ENCODE peak calls at places on chromosomes 7 and 10, in four cellular contexts. N, Y, E and V are unnamed samples.

GRCh38 chr10:113356794-113357687 is 195.8 kb upstream of the HABP2 start:
- DNase-seq in Y (no peak), N (no peak), E (no peak), V (no peak)

GRCh38 chr7:138889566-138889965 is 91.6 kb upstream of the ATP6V0A4 start:
- DNase-seq in N (no peak), E (no peak), Y (peak), V (no peak)

GRCh38 chr7:356691-357462 is 66.9 kb downstream of the FOXL3 start:
- DNase-seq in Y (no peak), N (no peak), E (no peak), V (no peak)

GRCh38 chr7:151046603-151047573 is 1.4 kb upstream of the ASIC3 start:
- DNase-seq in Y (no peak), E (no peak), N (peak), V (no peak)

GRCh38 chr7:54833021-54833467 is 74.0 kb upstream of the SEC61G start:
- DNase-seq in E (no peak), Y (no peak), N (no peak), V (no peak)

GRCh38 chr10:34526186-34526585 is 288.9 kb downstream of the PARD3 start:
- DNase-seq in N (no peak), Y (no peak), E (no peak), V (no peak)

GRCh38 chr10:8116926-8117493 is 62.5 kb downstream of the GATA3 start:
- DNase-seq in N (no peak), E (no peak), Y (no peak), V (no peak)

GRCh38 chr7:97001656-97002554 is 3.4 kb upstream of the DLX6 start:
- DNase-seq in Y (no peak), E (no peak), N (no peak), V (no peak)

GRCh38 chr7:45670717-45671116 is 96.5 kb downstream of the ADCY1 start:
- DNase-seq in E (no peak), Y (no peak), N (no peak), V (no peak)

GRCh38 chr7:73572767-73573186 is 5.6 kb downstream of the TBL2 start:
- DNase-seq in E (no peak), Y (no peak), N (peak), V (no peak)

GRCh38 chr10:95650232-95650631 is 6.3 kb downstream of the ALDH18A1 start:
- DNase-seq in Y (no peak), N (no peak), E (no peak), V (no peak)

GRCh38 chr7:12728192-12728538 is 40.7 kb downstream of the ARL4A start:
- DNase-seq in E (no peak), Y (no peak), N (no peak), V (no peak)

GRCh38 chr7:157195868-157196267 is 57.1 kb downstream of the UBE3C start:
- DNase-seq in E (no peak), Y (no peak), N (no peak), V (no peak)

GRCh38 chr10:73556855-73557254 is 34.3 kb downstream of the USP54 start:
- DNase-seq in N (no peak), Y (no peak), E (no peak), V (no peak)

GRCh38 chr10:22253578-22253882 is 35.7 kb upstream of the EBLN1 start:
- DNase-seq in E (no peak), N (no peak), Y (no peak), V (no peak)

DNA sequence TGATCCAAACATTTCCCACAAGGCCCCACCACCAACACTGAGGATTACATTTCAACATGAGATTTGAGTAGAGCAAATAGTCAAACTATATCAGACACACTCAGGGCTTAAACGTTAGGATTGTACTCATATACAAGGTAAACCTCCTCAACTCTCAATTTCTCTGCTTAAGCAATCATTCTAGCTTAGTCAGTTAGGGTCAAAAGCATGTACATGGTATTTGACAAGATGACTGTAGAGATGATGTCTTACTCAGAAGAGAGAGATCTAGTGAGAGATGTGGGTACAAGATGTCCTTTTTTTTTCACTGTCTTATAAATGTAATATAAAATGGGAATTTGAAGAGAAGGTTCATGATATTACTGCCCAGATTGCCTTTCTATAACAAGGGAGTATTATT is 270.1 kb downstream of the PRKG1 start:
- DNase-seq in E (no peak), N (no peak), Y (no peak), V (no peak)
- TF ChIP-seq BHLHE40 in E (no peak), N (no peak), Y (no peak), V (no peak)

DNA sequence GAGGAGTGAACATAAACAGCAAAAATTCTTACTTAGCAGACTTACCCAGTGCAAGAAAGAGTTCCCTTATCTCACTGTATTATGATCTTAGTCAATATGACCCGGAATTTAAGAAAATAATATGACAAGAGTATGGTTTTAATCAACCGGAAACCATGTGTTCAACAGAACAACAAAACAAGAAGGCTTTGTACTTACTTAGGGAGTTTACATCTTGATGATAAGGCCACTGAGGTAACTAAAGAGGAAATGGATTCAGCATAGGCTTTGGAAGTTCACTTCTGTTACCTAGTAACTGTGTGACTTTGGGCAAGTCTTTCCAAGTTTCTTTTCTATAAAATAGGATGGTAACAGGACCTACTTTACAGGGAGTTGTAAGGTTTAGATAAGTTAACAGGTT is 7.4 kb upstream of the FAS start:
- DNase-seq in N (no peak), Y (no peak), E (no peak), V (no peak)
- TF ChIP-seq TARDBP in N (no peak), Y (no peak), E (no peak), V (no peak)

DNA sequence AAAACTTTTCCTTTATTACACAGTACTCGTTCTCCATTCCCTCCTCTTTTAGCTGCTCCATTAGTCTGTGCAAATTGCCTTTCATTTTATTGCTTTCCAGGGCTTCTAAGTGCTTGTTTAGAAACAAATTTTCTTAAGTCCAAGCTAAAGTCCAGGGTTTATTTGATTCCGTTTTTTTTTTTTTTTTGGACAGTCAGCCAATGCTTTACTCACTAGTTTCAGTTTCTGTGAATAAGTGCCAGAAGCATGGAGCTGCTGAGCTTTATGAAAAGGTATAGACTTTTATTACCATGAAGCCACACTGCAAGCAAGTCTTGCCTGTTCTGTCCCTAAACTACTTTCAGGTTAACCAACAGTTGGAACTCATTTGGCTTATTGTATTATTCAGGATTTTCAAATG is 455.0 kb downstream of the GFRA1 start:
- DNase-seq in Y (no peak), N (no peak), E (no peak), V (no peak)
- TF ChIP-seq BHLHE40 in Y (no peak), N (no peak), E (no peak), V (no peak)

GRCh38 chr10:71684356-71685173 is 35.0 kb downstream of the C10orf105 start:
- DNase-seq in E (no peak), Y (no peak), N (peak), V (no peak)
- TF ChIP-seq TARDBP in E (no peak), Y (no peak), N (peak), V (no peak)